ENCODE peak calls at places on chromosomes 3 and 15, in five cellular contexts. Y is OCI-LY7, A is GM23248, M is PC-3, H is MM.1S. P is an unnamed sample.

GRCh38 chr3:182608876-182609275 is 184.4 kb upstream of the ATP11B start:
- DNase-seq in A (no peak), Y (no peak), M (no peak), H (no peak), P (no peak)

GRCh38 chr3:24437326-24437725 is 57.3 kb downstream of the THRB start:
- DNase-seq in M (no peak), Y (no peak), A (no peak), H (no peak), P (no peak)

GRCh38 chr15:88939486-88939806 is 26.3 kb upstream of the MFGE8 start:
- DNase-seq in H (no peak), M (no peak), A (no peak), Y (no peak), P (no peak)

GRCh38 chr3:16295298-16295890 is 30.4 kb downstream of the OXNAD1 start:
- DNase-seq in M (no peak), Y (no peak), H (no peak), A (no peak), P (no peak)

GRCh38 chr15:52288051-52288942 is 7.3 kb downstream of the MYO5C start:
- DNase-seq in M (peak; percentile 93), A (no peak), H (no peak), Y (no peak), P (no peak)

GRCh38 chr15:99951471-99951870 is 218.2 kb upstream of the LYSMD4 start:
- DNase-seq in A (no peak), H (no peak), Y (no peak), M (no peak), P (no peak)

GRCh38 chr3:183781246-183781645 is 44.1 kb downstream of the MAP6D1 start:
- DNase-seq in M (no peak), H (no peak), A (no peak), Y (no peak), P (no peak)

GRCh38 chr3:22887664-22888291 is 315.3 kb upstream of the UBE2E2 start:
- DNase-seq in M (peak; percentile 59), A (peak; percentile 61), Y (peak; percentile 34), H (peak; percentile 52), P (peak; percentile 39)

GRCh38 chr15:96341465-96342142 is 11.1 kb downstream of the NR2F2 start:
- DNase-seq in H (no peak), Y (no peak), A (no peak), M (no peak), P (peak; percentile 62)

GRCh38 chr3:44939581-44940036 is 36.4 kb downstream of the ZDHHC3 start:
- DNase-seq in M (no peak), Y (no peak), A (no peak), H (no peak), P (no peak)

GRCh38 chr3:15823092-15823491 is 25.3 kb upstream of the ANKRD28 start:
- DNase-seq in Y (no peak), M (no peak), H (no peak), A (no peak), P (peak; percentile 54)

GRCh38 chr15:86623236-86623635 is 543.6 kb downstream of the AGBL1 start:
- DNase-seq in Y (no peak), H (no peak), A (no peak), M (no peak), P (no peak)

GRCh38 chr3:115500795-115501194 is 122.5 kb upstream of the GAP43 start:
- DNase-seq in M (no peak), H (no peak), Y (no peak), A (no peak), P (no peak)

DNA sequence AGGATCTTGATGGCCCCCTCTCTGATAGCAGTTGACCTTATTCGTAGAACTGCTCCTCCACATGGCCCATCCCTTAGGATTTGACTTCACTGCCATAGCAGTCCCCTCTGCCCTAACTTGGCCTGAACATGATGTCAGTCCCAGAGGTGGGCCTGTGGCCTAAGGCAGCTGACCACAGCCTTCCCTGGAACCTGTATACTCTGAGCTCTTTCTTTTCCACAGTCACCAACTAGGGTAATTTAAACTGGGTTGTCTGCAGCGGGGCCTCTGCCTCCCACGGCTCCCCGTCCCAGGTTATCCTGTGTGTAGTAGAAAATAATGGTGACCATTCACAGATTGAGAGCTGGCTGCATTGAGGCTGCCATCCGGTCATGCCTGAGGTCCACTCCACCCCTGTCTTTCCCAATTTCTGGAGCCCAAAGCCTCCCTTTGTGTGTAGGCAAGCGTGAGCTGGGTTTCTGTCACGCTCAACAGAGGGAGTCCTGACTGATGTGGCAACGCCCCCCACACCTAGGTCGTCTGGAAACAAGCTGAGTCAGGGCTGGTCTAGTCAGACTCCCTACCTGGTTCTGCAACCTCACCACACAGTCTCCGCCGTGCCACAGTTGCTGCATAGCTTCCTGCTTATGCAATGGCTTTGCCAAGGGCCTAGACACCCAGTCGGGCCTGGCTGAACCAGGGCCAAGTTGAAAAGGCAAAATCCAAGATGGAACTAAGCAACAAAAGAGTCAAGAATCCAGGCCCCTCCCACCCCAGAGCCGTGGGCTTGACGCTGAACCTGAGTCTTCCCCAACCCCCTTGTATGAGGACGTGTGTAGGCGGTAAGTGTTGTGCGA is 284.5 kb downstream of the XXYLT1 start:
- DNase-seq in A (no peak), Y (no peak), M (peak; percentile 88), H (no peak), P (no peak)
- TF ChIP-seq EZH2phosphoT487 in A (no peak), Y (no peak), M (no peak), H (no peak), P (no peak)

GRCh38 chr3:138725116-138725515 is 109.6 kb downstream of the PIK3CB start:
- DNase-seq in A (no peak), H (no peak), M (no peak), Y (no peak), P (no peak)
- TF ChIP-seq EZH2phosphoT487 in A (no peak), H (no peak), M (no peak), Y (no peak), P (no peak)

GRCh38 chr3:147688868-147689267 is 279.7 kb downstream of the ZIC1 start:
- DNase-seq in H (no peak), M (no peak), Y (no peak), A (no peak), P (no peak)
- TF ChIP-seq EZH2phosphoT487 in H (no peak), M (no peak), Y (no peak), A (no peak), P (no peak)

DNA sequence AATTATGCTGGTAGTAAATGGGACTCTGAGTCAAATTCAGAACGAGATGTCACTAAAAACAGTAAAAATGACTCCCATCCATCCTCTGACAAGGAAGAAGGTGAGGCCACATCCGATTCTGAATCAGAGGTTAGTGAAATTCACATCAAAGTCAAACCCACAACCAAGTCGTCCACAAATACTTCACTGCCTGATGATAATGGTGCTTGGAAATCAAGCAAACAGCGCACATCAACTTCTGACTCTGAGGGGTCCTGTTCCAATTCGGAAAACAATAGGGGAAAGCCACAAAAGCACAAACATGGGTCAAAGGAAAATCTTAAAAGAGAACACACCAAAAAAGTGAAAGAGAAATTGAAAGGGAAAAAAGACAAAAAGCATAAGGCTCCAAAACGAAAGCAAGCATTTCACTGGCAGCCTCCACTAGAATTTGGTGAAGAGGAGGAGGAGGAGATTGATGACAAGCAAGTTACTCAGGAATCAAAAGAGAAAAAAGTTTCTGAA is 15.1 kb upstream of the ZBTB47 start:
- DNase-seq in Y (no peak), A (peak; percentile 34), M (no peak), H (peak; percentile 66), P (no peak)
- TF ChIP-seq EZH2phosphoT487 in Y (no peak), A (no peak), M (no peak), H (no peak), P (no peak)